ENCODE peak calls at places on chromosomes 1 and 21, in eight cellular contexts. L is ovary, Z is heart left ventricle, G is lower lobe of right lung, E is tibial nerve, X is A549, J is GM23248, U is MM.1S. M is an unnamed sample. For H3K4me1, the result is how much of the 10 kb centered on the place peaks cover.

GRCh38 chr1:19504796-19505693 is 19.7 kb upstream of the CAPZB start:
- DNase-seq in L (peak), Z (peak), G (no peak), E (peak), X (peak), J (peak), U (no peak), M (no peak)

GRCh38 chr1:99808391-99809115 is 41.6 kb upstream of the AGL start:
- DNase-seq in L (no peak), Z (peak), G (no peak), E (peak), X (peak), J (peak), U (peak), M (peak)

GRCh38 chr1:36420409-36420808 is 22.7 kb upstream of the LSM10 start:
- DNase-seq in L (peak), Z (no peak), G (no peak), E (peak), X (no peak), J (peak), U (no peak), M (no peak)

GRCh38 chr21:27225142-27225541 is 258.3 kb upstream of the ADAMTS5 start:
- DNase-seq in L (no peak), Z (no peak), G (no peak), E (no peak), X (no peak), J (peak), U (no peak), M (no peak)

GRCh38 chr1:181221078-181221477 is 132.6 kb downstream of the IER5 start:
- DNase-seq in L (no peak), Z (no peak), G (no peak), E (no peak), X (no peak), J (no peak), U (no peak), M (no peak)

GRCh38 chr1:22119626-22120468 is 23.1 kb downstream of the WNT4 start:
- DNase-seq in L (no peak), Z (no peak), G (no peak), E (no peak), X (no peak), J (no peak), U (no peak), M (no peak)

GRCh38 chr1:111505641-111506119 is 2.2 kb upstream of the ADORA3 start:
- DNase-seq in L (no peak), Z (no peak), G (no peak), E (no peak), X (no peak), J (no peak), U (peak), M (no peak)

GRCh38 chr1:209704584-209704983 is at the start of gene HSD11B1:
- DNase-seq in L (peak), Z (peak), G (peak), E (peak), X (no peak), J (peak), U (no peak), M (no peak)

GRCh38 chr21:16837319-16837718 is 675.5 kb upstream of the CXADR start:
- DNase-seq in L (no peak), Z (no peak), G (no peak), E (no peak), X (no peak), J (peak), U (no peak), M (no peak)

GRCh38 chr21:37532868-37533780 is 166.6 kb downstream of the DYRK1A start:
- DNase-seq in L (no peak), Z (no peak), G (no peak), E (no peak), X (peak), J (peak), U (no peak), M (no peak)

GRCh38 chr21:16264314-16264713 is 534.5 kb downstream of the USP25 start:
- DNase-seq in L (no peak), Z (no peak), G (no peak), E (no peak), X (no peak), J (peak), U (no peak), M (no peak)

GRCh38 chr1:230703679-230704385 is 10.1 kb downstream of the AGT start:
- DNase-seq in L (no peak), Z (no peak), G (no peak), E (no peak), X (no peak), J (no peak), U (no peak), M (no peak)

GRCh38 chr1:63326473-63327380 is 4.4 kb downstream of the FOXD3 start:
- DNase-seq in L (no peak), Z (no peak), G (no peak), E (no peak), X (no peak), J (no peak), U (no peak), M (no peak)

GRCh38 chr1:61156576-61157239 is 74.3 kb downstream of the NFIA start:
- DNase-seq in L (no peak), Z (no peak), G (no peak), E (no peak), X (no peak), J (no peak), U (no peak), M (no peak)
- H3K27ac ChIP-seq in L (no peak), Z (peak), G (peak), E (peak), X (no peak), J (peak), U (no peak), M (no peak)

GRCh38 chr1:184164529-184164928 is 113.0 kb downstream of the TSEN15 start:
- DNase-seq in L (no peak), Z (no peak), G (no peak), E (no peak), X (no peak), J (no peak), U (no peak), M (no peak)

GRCh38 chr1:184163674-184164470 is 112.3 kb downstream of the TSEN15 start:
- DNase-seq in L (no peak), Z (no peak), G (no peak), E (no peak), X (peak), J (peak), U (peak), M (no peak)

GRCh38 chr1:184166495-184166894 is 115.0 kb downstream of the TSEN15 start:
- DNase-seq in L (no peak), Z (no peak), G (no peak), E (no peak), X (no peak), J (no peak), U (no peak), M (no peak)

GRCh38 chr1:184170719-184171118 is 119.2 kb downstream of the TSEN15 start:
- DNase-seq in L (no peak), Z (no peak), G (no peak), E (no peak), X (no peak), J (no peak), U (no peak), M (no peak)

GRCh38 chr1:184167352-184167751 is 115.8 kb downstream of the TSEN15 start:
- DNase-seq in L (no peak), Z (no peak), G (no peak), E (no peak), X (no peak), J (no peak), U (no peak), M (no peak)
- H3K4me1 ChIP-seq in L (under half), Z (under half), G (under half), E (under half), X (under half), J (under half), U (under half), M (under half)

GRCh38 chr21:42460391-42461184 is 35.4 kb downstream of the RSPH1 start:
- DNase-seq in L (no peak), Z (no peak), G (no peak), E (no peak), X (no peak), J (no peak), U (peak), M (no peak)

GRCh38 chr21:42461185-42461520 is 34.9 kb downstream of the RSPH1 start:
- DNase-seq in L (no peak), Z (no peak), G (no peak), E (no peak), X (no peak), J (no peak), U (no peak), M (no peak)

GRCh38 chr21:42459065-42459430 is 37.0 kb downstream of the RSPH1 start:
- DNase-seq in L (no peak), Z (no peak), G (no peak), E (no peak), X (no peak), J (no peak), U (no peak), M (no peak)

GRCh38 chr21:42461881-42462877 is 33.8 kb downstream of the RSPH1 start:
- DNase-seq in L (no peak), Z (no peak), G (no peak), E (no peak), X (no peak), J (no peak), U (no peak), M (no peak)

GRCh38 chr21:42459583-42460215 is 36.3 kb downstream of the RSPH1 start:
- DNase-seq in L (no peak), Z (no peak), G (no peak), E (no peak), X (no peak), J (no peak), U (no peak), M (no peak)
- H3K27ac ChIP-seq in L (no peak), Z (no peak), G (no peak), E (no peak), X (no peak), J (no peak), U (no peak), M (no peak)

GRCh38 chr1:91872560-91873081 is 13.3 kb downstream of the TGFBR3 start:
- DNase-seq in L (no peak), Z (no peak), G (no peak), E (no peak), X (no peak), J (peak), U (no peak), M (no peak)
- H3K4me1 ChIP-seq in L (under half), Z (under half), G (under half), E (half or more), X (under half), J (under half), U (under half), M (under half)

DNA sequence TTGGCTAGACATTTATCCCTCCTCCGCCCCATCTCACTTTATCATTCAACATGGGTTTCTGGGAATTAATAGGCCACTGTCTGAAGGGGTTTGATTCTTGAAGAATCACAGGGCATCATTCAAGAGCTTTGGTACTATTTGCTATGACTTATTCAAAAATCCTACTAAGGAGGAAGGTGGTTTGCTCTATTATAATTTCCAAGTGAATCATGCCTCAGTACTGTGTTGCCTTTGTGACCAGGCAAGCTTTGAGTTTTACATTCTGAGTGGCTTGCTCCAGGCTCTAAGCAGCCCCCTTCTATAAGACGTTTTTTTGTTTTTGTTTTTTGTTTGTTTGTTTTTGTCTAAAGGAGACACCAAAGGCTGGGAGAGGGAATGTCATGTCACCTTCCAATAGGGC is 2.6 kb downstream of the C1orf21 start:
- DNase-seq in L (no peak), Z (no peak), G (no peak), E (no peak), X (no peak), J (peak), U (no peak), M (no peak)
- H3K27ac ChIP-seq in L (no peak), Z (peak), G (peak), E (peak), X (no peak), J (no peak), U (no peak), M (no peak)

M was measured in iPS DF 6.9.